ENCODE peak calls at places on chromosomes 3 and 15, in four cellular contexts. One of them, this sample, is unnamed.

GRCh38 chr3:112333002-112333385 is at the start of gene CD200:
- DNase-seq in HepG2: no peak
- DNase-seq in K562: no peak
- DNase-seq in GM12878: no peak
- DNase-seq in this sample: no peak

GRCh38 chr15:91572110-91572509 is 281.4 kb upstream of the SLCO3A1 start:
- DNase-seq in GM12878: no peak
- DNase-seq in HepG2: no peak
- DNase-seq in K562: no peak
- DNase-seq in this sample: no peak

GRCh38 chr15:94780108-94780507 is 548.7 kb downstream of the MCTP2 start:
- DNase-seq in HepG2: no peak
- DNase-seq in K562: no peak
- DNase-seq in GM12878: no peak
- DNase-seq in this sample: no peak

GRCh38 chr15:85615930-85616329 is 178.8 kb downstream of the KLHL25 start:
- DNase-seq in GM12878: no peak
- DNase-seq in K562: peak; percentile 13
- DNase-seq in HepG2: peak; percentile 43
- DNase-seq in this sample: peak; percentile 49

GRCh38 chr15:84962975-84963374 is 18.7 kb upstream of the PDE8A start:
- DNase-seq in HepG2: no peak
- DNase-seq in K562: no peak
- DNase-seq in GM12878: no peak
- DNase-seq in this sample: no peak

GRCh38 chr3:74614133-74614967 is at the start of gene CNTN3:
- DNase-seq in HepG2: no peak
- DNase-seq in GM12878: no peak
- DNase-seq in K562: no peak
- DNase-seq in this sample: peak; percentile 39

GRCh38 chr3:97125902-97126499 is 311.6 kb downstream of the EPHA6 start:
- DNase-seq in K562: no peak
- DNase-seq in GM12878: no peak
- DNase-seq in HepG2: no peak
- DNase-seq in this sample: no peak

GRCh38 chr3:52406791-52407510 is 38.0 kb downstream of the SEMA3G start:
- DNase-seq in K562: no peak
- DNase-seq in GM12878: no peak
- DNase-seq in HepG2: no peak
- DNase-seq in this sample: no peak

GRCh38 chr3:47646362-47646761 is 67.7 kb upstream of the CSPG5 start:
- DNase-seq in HepG2: no peak
- DNase-seq in GM12878: no peak
- DNase-seq in K562: no peak
- DNase-seq in this sample: no peak

GRCh38 chr3:171862392-171862791 is 19.2 kb downstream of the TMEM212 start:
- DNase-seq in K562: no peak
- DNase-seq in GM12878: no peak
- DNase-seq in HepG2: no peak
- DNase-seq in this sample: no peak

GRCh38 chr15:78244101-78244500 is 9.7 kb upstream of the ACSBG1 start:
- DNase-seq in GM12878: no peak
- DNase-seq in K562: peak; percentile 81
- DNase-seq in HepG2: peak; percentile 24
- DNase-seq in this sample: no peak

GRCh38 chr15:78243076-78243475 is 8.7 kb upstream of the ACSBG1 start:
- DNase-seq in K562: no peak
- DNase-seq in GM12878: no peak
- DNase-seq in HepG2: no peak
- DNase-seq in this sample: no peak

GRCh38 chr15:78243491-78243941 is 9.2 kb upstream of the ACSBG1 start:
- DNase-seq in GM12878: no peak
- DNase-seq in K562: peak; percentile 46
- DNase-seq in HepG2: no peak
- DNase-seq in this sample: no peak

GRCh38 chr15:78241017-78241416 is 6.7 kb upstream of the ACSBG1 start:
- DNase-seq in HepG2: peak; percentile 49
- DNase-seq in GM12878: no peak
- DNase-seq in K562: peak; percentile 89
- DNase-seq in this sample: peak; percentile 94

DNA sequence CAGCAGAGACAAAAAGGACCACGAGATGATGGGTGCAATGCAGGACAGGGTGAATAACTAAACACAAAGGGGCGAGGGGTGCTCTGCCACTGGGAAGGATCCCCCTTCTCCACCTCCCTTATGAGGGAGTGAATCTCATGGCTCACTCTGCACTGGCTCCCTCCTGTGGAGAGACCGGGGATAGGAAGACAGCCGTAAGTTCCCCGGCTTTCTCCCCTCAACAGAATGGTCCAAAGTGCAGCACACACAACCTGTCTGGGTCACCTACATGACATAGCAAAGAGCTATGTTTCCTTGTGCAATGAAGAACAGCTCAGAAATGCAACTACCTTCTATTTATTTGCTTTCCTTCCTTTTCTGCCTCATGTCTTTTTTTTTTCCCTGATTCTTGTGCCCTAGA is 7.8 kb upstream of the ACSBG1 start:
- DNase-seq in HepG2: peak; percentile 55
- DNase-seq in K562: peak; percentile 61
- DNase-seq in GM12878: no peak
- DNase-seq in this sample: peak; percentile 65
- TF ChIP-seq BHLHE40 in HepG2: no peak
- TF ChIP-seq BHLHE40 in K562: no peak
- TF ChIP-seq BHLHE40 in GM12878: no peak
- TF ChIP-seq BHLHE40 in this sample: no peak

DNA sequence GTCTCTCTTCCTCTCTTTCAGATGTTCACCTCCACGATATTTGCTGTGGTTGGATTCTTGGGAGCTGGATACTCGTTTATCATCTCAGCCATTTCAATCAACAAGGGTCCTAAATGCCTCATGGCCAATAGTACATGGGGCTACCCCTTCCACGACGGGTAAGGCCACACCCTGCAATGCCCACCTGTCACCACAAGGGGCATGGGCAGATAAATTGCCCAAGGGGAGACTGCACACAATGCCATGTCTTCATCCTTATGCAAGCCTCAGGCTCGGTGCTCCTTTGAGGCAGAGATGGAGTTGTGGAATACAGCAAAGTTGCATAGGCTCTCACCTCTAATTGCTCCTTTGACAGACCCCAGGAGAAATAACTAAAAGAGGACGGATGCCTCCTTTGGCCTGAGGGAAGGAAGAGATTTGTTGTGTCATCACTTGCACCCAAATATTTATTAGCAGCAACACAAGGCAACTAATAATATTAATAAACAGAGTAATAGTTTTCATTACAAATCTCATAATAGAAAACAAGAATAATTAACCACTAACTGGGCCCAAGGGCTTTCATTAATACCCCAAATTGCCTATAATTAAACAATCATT is 13.2 kb downstream of the TM4SF4 start:
- DNase-seq in GM12878: no peak
- DNase-seq in HepG2: no peak
- DNase-seq in K562: peak; percentile 19
- DNase-seq in this sample: peak; percentile 43
- TF ChIP-seq TARDBP in GM12878: no peak
- TF ChIP-seq TARDBP in HepG2: no peak
- TF ChIP-seq TARDBP in K562: no peak
- TF ChIP-seq TARDBP in this sample: no peak

GRCh38 chr15:100211855-100212850 is 129.6 kb downstream of the ADAMTS17 start:
- DNase-seq in GM12878: no peak
- DNase-seq in K562: no peak
- DNase-seq in HepG2: peak; percentile 60
- DNase-seq in this sample: no peak
- TF ChIP-seq BHLHE40 in GM12878: no peak
- TF ChIP-seq BHLHE40 in K562: no peak
- TF ChIP-seq BHLHE40 in HepG2: peak; percentile 70
- TF ChIP-seq BHLHE40 in this sample: no peak

GRCh38 chr3:188008582-188009213 is 145.3 kb upstream of the LPP start:
- DNase-seq in HepG2: no peak
- DNase-seq in GM12878: no peak
- DNase-seq in K562: no peak
- DNase-seq in this sample: no peak

GRCh38 chr3:188010478-188010877 is 143.5 kb upstream of the LPP start:
- DNase-seq in HepG2: no peak
- DNase-seq in K562: no peak
- DNase-seq in GM12878: no peak
- DNase-seq in this sample: no peak

GRCh38 chr3:188003188-188004171 is 150.5 kb upstream of the LPP start:
- DNase-seq in K562: no peak
- DNase-seq in GM12878: no peak
- DNase-seq in HepG2: peak; percentile 97
- DNase-seq in this sample: no peak

GRCh38 chr3:188007897-188008296 is 146.1 kb upstream of the LPP start:
- DNase-seq in K562: no peak
- DNase-seq in HepG2: no peak
- DNase-seq in GM12878: no peak
- DNase-seq in this sample: no peak

DNA sequence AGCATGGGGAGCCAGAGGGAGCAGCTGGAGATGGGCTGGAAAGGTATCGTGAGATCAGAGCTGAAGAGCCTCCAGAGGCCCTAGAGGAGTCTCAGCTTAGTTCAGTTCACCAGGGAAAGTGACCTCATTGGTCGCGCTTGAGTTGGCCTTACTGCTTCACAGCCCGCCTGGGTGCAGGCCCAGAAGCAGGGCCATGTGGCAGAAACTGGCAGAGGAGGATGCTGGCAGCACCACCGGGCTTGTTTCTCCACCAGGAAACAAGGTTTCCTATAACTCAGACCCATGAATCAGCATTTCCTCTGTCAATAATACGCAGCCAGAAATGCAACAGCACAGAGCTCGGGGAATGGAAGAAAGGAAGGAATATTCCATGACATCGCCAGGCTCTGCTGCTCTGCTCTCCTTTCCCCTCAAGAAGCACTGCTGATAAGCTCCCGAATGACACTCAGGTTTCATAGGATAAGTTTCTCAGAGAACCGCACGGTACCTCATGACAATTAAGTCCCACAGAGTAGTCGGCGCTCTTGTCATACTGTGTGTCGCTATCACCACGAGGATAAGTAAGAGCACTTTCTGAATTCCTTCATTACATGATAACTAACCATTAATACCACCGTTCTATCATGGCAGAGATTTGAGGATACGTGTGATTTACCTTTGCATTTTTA is 147.1 kb upstream of the LPP start:
- DNase-seq in K562: no peak
- DNase-seq in HepG2: no peak
- DNase-seq in GM12878: no peak
- DNase-seq in this sample: no peak
- TF ChIP-seq TARDBP in K562: no peak
- TF ChIP-seq TARDBP in HepG2: no peak
- TF ChIP-seq TARDBP in GM12878: no peak
- TF ChIP-seq TARDBP in this sample: no peak

DNA sequence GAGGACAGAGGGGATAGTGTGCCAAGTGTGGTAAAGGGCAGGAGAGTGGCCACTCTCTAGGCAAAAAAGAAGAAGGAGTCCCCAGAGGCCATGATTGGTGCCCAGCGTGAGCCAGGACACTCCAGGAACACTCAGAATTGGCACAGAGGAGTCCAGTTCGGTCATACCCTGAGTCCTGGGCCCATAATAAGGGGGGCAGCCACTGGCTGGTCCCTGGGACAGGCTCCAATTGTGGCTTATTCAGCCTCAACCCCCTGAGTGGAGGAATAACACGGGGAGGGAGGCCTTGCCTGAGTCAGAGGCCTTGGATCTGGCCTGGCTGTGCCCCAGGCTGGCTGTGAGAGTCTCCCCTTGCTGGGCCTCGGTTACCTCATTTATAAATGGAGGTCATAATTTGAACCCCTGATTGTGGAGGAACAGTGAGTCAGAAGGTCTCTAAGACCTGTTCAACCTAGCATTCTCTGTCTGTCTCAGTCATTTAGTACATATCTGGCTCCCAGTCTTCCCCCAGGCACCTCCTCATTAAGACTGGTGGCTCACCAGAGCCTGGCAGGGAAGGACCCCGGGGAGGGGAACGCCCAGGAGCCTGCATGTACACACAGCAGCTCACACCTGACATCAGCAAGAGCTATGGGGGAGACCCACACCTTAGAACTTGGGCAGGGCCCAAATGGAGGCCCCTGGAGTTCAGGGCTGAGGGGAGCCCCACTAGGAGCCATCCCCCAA is 95.9 kb upstream of the ATP2B2 start:
- DNase-seq in HepG2: no peak
- DNase-seq in GM12878: no peak
- DNase-seq in K562: no peak
- DNase-seq in this sample: no peak
- TF ChIP-seq BHLHE40 in HepG2: no peak
- TF ChIP-seq BHLHE40 in GM12878: no peak
- TF ChIP-seq BHLHE40 in K562: no peak
- TF ChIP-seq BHLHE40 in this sample: no peak